ENCODE peak calls at places on chromosomes 7 and 10, in four cellular contexts. D is HepG2, B is H1, O is K562. S is an unnamed sample.

GRCh38 chr10:46229144-46229563 is 57.6 kb upstream of the ANTXRL start:
- DNase-seq in O (peak; percentile 65), D (peak; percentile 46), B (peak; percentile 86), S (no peak)

GRCh38 chr10:28873540-28873939 is 196.2 kb downstream of the BAMBI start:
- DNase-seq in B (no peak), O (no peak), D (peak; percentile 15), S (no peak)

GRCh38 chr10:109773818-109774440 is 149.4 kb downstream of the XPNPEP1 start:
- DNase-seq in B (no peak), D (peak; percentile 26), O (peak; percentile 30), S (no peak)

GRCh38 chr10:44316187-44316921 is 68.5 kb downstream of the CXCL12 start:
- DNase-seq in O (peak; percentile 87), D (no peak), B (peak; percentile 74), S (no peak)

GRCh38 chr10:32112055-32112454 is 55.8 kb upstream of the KIF5B start:
- DNase-seq in D (peak; percentile 50), B (no peak), O (no peak), S (no peak)

GRCh38 chr10:58513189-58514101 is 773 bp downstream of the BICC1 start:
- DNase-seq in D (no peak), B (peak; percentile 68), O (no peak), S (no peak)

GRCh38 chr10:105807930-105808587 is 1167.0 kb downstream of the SORCS3 start:
- DNase-seq in D (no peak), O (no peak), B (no peak), S (no peak)

GRCh38 chr10:113268186-113268585 is 284.7 kb upstream of the HABP2 start:
- DNase-seq in O (no peak), B (no peak), D (no peak), S (no peak)

GRCh38 chr7:44061645-44062179 is 3.7 kb downstream of the PGAM2 start:
- DNase-seq in D (no peak), B (no peak), O (no peak), S (no peak)

GRCh38 chr7:128936798-128937197 is 929 bp upstream of the IRF5 start:
- DNase-seq in D (no peak), O (no peak), B (no peak), S (no peak)

GRCh38 chr10:110764378-110764777 is 107.3 kb upstream of the PDCD4 start:
- DNase-seq in D (no peak), B (no peak), O (no peak), S (no peak)

GRCh38 chr7:135253851-135254815 is 20.5 kb downstream of the STRA8 start:
- DNase-seq in D (peak; percentile 50), B (no peak), O (no peak), S (no peak)

GRCh38 chr7:66283003-66283920 is 78.1 kb downstream of the TPST1 start:
- DNase-seq in D (no peak), B (no peak), O (no peak), S (no peak)

GRCh38 chr10:30051220-30051619 is 8.2 kb downstream of the JCAD start:
- DNase-seq in D (no peak), O (no peak), B (no peak), S (no peak)

GRCh38 chr7:114793155-114793849 is 128.6 kb upstream of the MDFIC start:
- DNase-seq in B (no peak), O (no peak), D (no peak), S (no peak)

GRCh38 chr7:50393547-50394252 is 56.5 kb downstream of the FIGNL1 start:
- DNase-seq in B (no peak), O (peak; percentile 15), D (no peak), S (no peak)

GRCh38 chr7:141071260-141071854 is 2.5 kb upstream of the TMEM178B start:
- DNase-seq in O (peak; percentile 68), B (peak; percentile 86), D (peak; percentile 7), S (no peak)

GRCh38 chr10:102657451-102657850 is 13.2 kb downstream of the TRIM8 start:
- DNase-seq in D (no peak), O (no peak), B (no peak), S (no peak)

GRCh38 chr10:102656026-102656425 is 11.7 kb downstream of the TRIM8 start:
- DNase-seq in B (no peak), D (no peak), O (no peak), S (no peak)

GRCh38 chr10:102656791-102657371 is 12.6 kb downstream of the TRIM8 start:
- DNase-seq in O (no peak), D (no peak), B (no peak), S (no peak)

GRCh38 chr10:102658802-102659201 is 14.5 kb downstream of the TRIM8 start:
- DNase-seq in O (no peak), B (no peak), D (no peak), S (no peak)

DNA sequence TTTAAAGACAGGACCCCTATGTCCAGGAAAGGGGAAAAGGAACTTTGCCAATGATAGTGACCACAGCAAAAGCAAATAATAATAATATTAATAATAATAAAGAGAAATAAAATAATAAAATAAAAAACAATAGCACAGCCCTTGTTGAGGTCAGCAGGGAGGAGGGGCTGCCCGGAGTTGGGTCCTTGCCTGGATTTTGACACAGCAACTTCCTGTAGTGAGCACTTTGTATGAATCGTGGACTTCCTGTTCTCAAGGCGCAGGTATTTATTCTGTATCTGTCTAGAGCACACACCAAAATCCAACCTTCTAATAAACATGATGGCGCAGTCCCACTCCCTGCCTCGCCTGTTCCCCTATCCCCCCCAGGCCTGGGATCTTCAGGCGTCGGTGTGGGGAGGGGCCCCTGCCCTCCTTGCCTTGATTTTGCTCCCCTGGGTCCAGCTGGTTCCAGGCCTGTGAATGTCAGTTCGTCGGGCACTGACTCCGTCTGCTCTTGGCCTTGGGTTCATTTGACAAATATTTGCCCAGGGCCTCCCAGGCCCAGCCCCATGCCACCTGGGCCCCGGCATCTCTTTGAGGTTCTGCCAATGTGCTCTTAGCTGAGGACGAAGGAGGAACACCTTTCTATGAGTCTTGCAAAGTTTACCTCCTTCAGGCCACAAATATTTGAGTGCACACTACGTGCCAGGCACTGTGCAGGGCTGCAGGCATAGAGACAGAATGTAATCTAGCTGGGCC is 13.9 kb downstream of the TRIM8 start:
- DNase-seq in B (no peak), O (no peak), D (no peak), S (no peak)
- TF ChIP-seq ATF3 in B (no peak), O (no peak), D (no peak), S (no peak)

DNA sequence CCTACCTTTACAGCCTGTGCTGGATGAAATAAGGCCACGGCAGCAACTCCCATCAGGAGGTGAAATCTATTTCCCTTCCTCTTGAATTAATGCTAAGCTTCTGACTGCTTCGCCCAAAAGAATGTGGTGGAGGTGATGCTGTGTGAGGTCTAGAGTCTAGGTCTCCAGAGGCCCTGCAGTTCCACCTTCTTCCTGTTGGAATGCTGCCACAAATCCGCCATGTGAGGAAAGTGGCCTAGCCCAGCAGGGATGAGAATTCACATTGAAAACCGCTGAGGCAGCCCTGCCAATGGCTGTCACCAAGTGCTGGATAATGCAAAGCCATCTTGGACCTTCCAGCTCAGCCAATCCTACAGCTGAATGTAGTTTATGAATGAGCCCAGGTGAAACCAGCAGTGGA is 28.0 kb downstream of the RHOBTB1 start:
- DNase-seq in D (no peak), B (no peak), O (peak; percentile 42), S (no peak)
- TF ChIP-seq HDAC6 in D (no peak), B (no peak), O (no peak), S (no peak)

GRCh38 chr7:98879198-98879988 is 1.1 kb downstream of the TRRAP start:
- DNase-seq in O (peak; percentile 68), B (peak; percentile 50), D (peak; percentile 72), S (peak; percentile 32)
- TF ChIP-seq ATF3 in O (no peak), B (no peak), D (no peak), S (no peak)

GRCh38 chr7:130903358-130903974 is 169.5 kb upstream of the KLF14 start:
- DNase-seq in O (peak; percentile 76), D (no peak), B (no peak), S (no peak)
- TF ChIP-seq HDAC6 in O (no peak), D (no peak), B (no peak), S (no peak)

DNA sequence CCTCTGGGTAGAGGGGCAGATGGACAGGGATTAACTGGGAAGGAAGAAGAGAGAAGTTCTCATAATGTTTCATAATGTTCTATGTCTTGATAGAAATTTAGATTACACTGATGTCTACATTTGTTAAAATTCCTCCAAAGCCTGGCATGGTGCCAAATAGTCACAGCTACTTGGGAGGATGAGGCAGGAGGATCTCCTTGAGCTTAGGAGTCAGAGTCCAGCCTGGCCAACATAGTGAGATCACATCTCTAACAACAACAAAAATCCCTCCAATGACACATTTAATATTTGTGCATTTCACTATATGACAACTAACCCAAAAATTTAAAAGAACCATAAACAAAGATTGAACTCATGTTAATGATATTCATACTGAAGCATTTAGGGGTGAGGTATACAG is 33.0 kb upstream of the PPP1R3C start:
- DNase-seq in D (no peak), O (peak; percentile 5), B (no peak), S (no peak)
- TF ChIP-seq ATF3 in D (no peak), O (no peak), B (no peak), S (no peak)

DNA sequence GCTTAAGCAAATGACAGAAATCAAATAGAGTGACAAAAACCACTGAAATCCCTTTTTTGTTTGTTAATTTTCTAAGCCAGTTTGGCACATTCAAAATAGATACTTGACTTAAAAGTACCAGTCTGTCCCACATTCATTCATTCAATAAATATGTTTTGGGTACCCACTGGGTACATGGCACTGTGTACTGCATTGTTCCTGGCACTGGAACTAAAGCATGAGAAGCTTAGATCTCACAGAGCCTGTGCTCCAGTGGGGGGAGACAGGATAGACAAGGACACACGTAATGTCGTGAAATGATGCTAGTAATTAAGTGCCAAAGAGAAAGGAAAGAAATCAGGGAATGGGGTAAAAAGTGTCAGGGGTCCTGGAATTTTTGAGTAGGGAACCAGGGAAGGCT is 13.0 kb downstream of the MTURN start:
- DNase-seq in D (no peak), B (no peak), O (no peak), S (no peak)
- TF ChIP-seq HDAC6 in D (no peak), B (no peak), O (no peak), S (no peak)

GRCh38 chr7:26334171-26334570 is 42.5 kb downstream of the SNX10 start:
- DNase-seq in D (no peak), B (no peak), O (no peak), S (no peak)
- TF ChIP-seq ATF3 in D (no peak), B (no peak), O (no peak), S (no peak)

S was measured in GM12878.